ENCODE peak calls at places on chromosomes 2 and 18, in seven cellular contexts. Q is fibroblast of gingiva; A is SJCRH30; T is COR-L47; D is activated T-cell treated with anti-CD3 and anti-CD28 coated beads for 1 hour; S is activated naive CD8-positive, alpha-beta T cell treated with anti-CD3 and anti-CD28 coated beads, Interleukin-2, amount 50 U/mL, for 16 hours; N is stimulated activated CD8-positive, alpha-beta memory T cell treated with anti-CD3 and anti-CD28 coated beads, Interleukin-15, amount 100 ng/mL, for 4 hours. H is an unnamed sample.

GRCh38 chr2:64463784-64464183 is 9.8 kb downstream of the LGALSL start:
- DNase-seq in Q (peak), A (peak), T (peak), D (no peak), S (no peak), N (no peak), H (no peak)

GRCh38 chr18:13382683-13382989 is 164.1 kb downstream of the LDLRAD4 start:
- DNase-seq in Q (no peak), A (no peak), T (no peak), D (no peak), S (no peak), N (no peak), H (no peak)

GRCh38 chr18:22320155-22320554 is 97.6 kb downstream of the CTAGE1 start:
- DNase-seq in Q (no peak), A (no peak), T (no peak), D (no peak), S (no peak), N (no peak), H (no peak)

GRCh38 chr2:219368690-219369108 is 19.0 kb downstream of the DNPEP start:
- DNase-seq in Q (peak), A (peak), T (no peak), D (no peak), S (no peak), N (no peak), H (no peak)

GRCh38 chr18:10381951-10382350 is 72.5 kb upstream of the APCDD1 start:
- DNase-seq in Q (no peak), A (no peak), T (no peak), D (no peak), S (no peak), N (no peak), H (no peak)

GRCh38 chr2:26674771-26675170 is 17.8 kb upstream of the KCNK3 start:
- DNase-seq in Q (no peak), A (no peak), T (no peak), D (no peak), S (no peak), N (no peak), H (no peak)

GRCh38 chr2:241901500-241902351 is 32.2 kb downstream of the RTP5 start:
- DNase-seq in Q (peak), A (no peak), T (no peak), D (no peak), S (no peak), N (no peak), H (no peak)

GRCh38 chr2:37560863-37561614 is 110.4 kb downstream of the CDC42EP3 start:
- DNase-seq in Q (no peak), A (no peak), T (peak), D (no peak), S (no peak), N (no peak), H (no peak)

GRCh38 chr2:173043466-173043865 is 32.2 kb upstream of the MAP3K20 start:
- DNase-seq in Q (no peak), A (no peak), T (no peak), D (no peak), S (no peak), N (no peak), H (no peak)

GRCh38 chr2:181684454-181685149 is 4.3 kb upstream of the NEUROD1 start:
- DNase-seq in Q (no peak), A (no peak), T (no peak), D (no peak), S (no peak), N (no peak), H (no peak)

GRCh38 chr2:142710336-142710735 is 167.1 kb upstream of the KYNU start:
- DNase-seq in Q (no peak), A (no peak), T (no peak), D (no peak), S (no peak), N (no peak), H (no peak)

GRCh38 chr18:13369756-13370510 is 151.4 kb downstream of the LDLRAD4 start:
- DNase-seq in Q (no peak), A (no peak), T (peak), D (no peak), S (no peak), N (no peak), H (no peak)

GRCh38 chr18:48921305-48922202 is 29.2 kb downstream of the SMAD7 start:
- DNase-seq in Q (no peak), A (no peak), T (no peak), D (no peak), S (no peak), N (no peak), H (no peak)

H was measured in NCI-H1105.